ENCODE peak calls at places on chromosomes 3 and 15, in ten cellular contexts. One of them, this sample, is unnamed.

GRCh38 chr15:90942354-90943120 is 7.5 kb downstream of the UNC45A start:
- DNase-seq in natural killer cell: no peak
- DNase-seq in kidney epithelial cell: no peak
- DNase-seq in AG04450: no peak
- DNase-seq in IMR-90: no peak
- DNase-seq in activated gamma-delta T cell treated with anti-CD3 and anti-CD28 coated beads, Interleukin-2, amount 50 U/mL, for 16 hours: no peak
- DNase-seq in HTR-8/SVneo: no peak
- DNase-seq in cardiac fibroblast: no peak
- DNase-seq in T-helper 1 cell: no peak
- DNase-seq in fibroblast of the conjunctiva: no peak
- DNase-seq in this sample: no peak

GRCh38 chr15:80800067-80800466 is 20.9 kb downstream of the CEMIP start:
- DNase-seq in natural killer cell: no peak
- DNase-seq in kidney epithelial cell: no peak
- DNase-seq in AG04450: no peak
- DNase-seq in IMR-90: no peak
- DNase-seq in activated gamma-delta T cell treated with anti-CD3 and anti-CD28 coated beads, Interleukin-2, amount 50 U/mL, for 16 hours: no peak
- DNase-seq in HTR-8/SVneo: no peak
- DNase-seq in cardiac fibroblast: no peak
- DNase-seq in T-helper 1 cell: no peak
- DNase-seq in fibroblast of the conjunctiva: no peak
- DNase-seq in this sample: no peak

GRCh38 chr3:119338749-119339148 is 44.6 kb downstream of the ARHGAP31 start:
- DNase-seq in natural killer cell: no peak
- DNase-seq in kidney epithelial cell: no peak
- DNase-seq in AG04450: no peak
- DNase-seq in IMR-90: peak; percentile 54
- DNase-seq in activated gamma-delta T cell treated with anti-CD3 and anti-CD28 coated beads, Interleukin-2, amount 50 U/mL, for 16 hours: no peak
- DNase-seq in HTR-8/SVneo: no peak
- DNase-seq in cardiac fibroblast: no peak
- DNase-seq in T-helper 1 cell: no peak
- DNase-seq in fibroblast of the conjunctiva: no peak
- DNase-seq in this sample: no peak

GRCh38 chr15:29924750-29925149 is 102.5 kb upstream of the TJP1 start:
- DNase-seq in natural killer cell: no peak
- DNase-seq in kidney epithelial cell: peak; percentile 74
- DNase-seq in AG04450: peak; percentile 57
- DNase-seq in IMR-90: peak; percentile 83
- DNase-seq in activated gamma-delta T cell treated with anti-CD3 and anti-CD28 coated beads, Interleukin-2, amount 50 U/mL, for 16 hours: no peak
- DNase-seq in HTR-8/SVneo: peak; percentile 63
- DNase-seq in cardiac fibroblast: peak; percentile 90
- DNase-seq in T-helper 1 cell: no peak
- DNase-seq in fibroblast of the conjunctiva: no peak
- DNase-seq in this sample: no peak

GRCh38 chr3:114496021-114496434 is 202.2 kb downstream of the TIGIT start:
- DNase-seq in natural killer cell: no peak
- DNase-seq in kidney epithelial cell: peak; percentile 37
- DNase-seq in AG04450: no peak
- DNase-seq in IMR-90: peak; percentile 72
- DNase-seq in activated gamma-delta T cell treated with anti-CD3 and anti-CD28 coated beads, Interleukin-2, amount 50 U/mL, for 16 hours: no peak
- DNase-seq in HTR-8/SVneo: no peak
- DNase-seq in cardiac fibroblast: peak; percentile 47
- DNase-seq in T-helper 1 cell: no peak
- DNase-seq in fibroblast of the conjunctiva: no peak
- DNase-seq in this sample: peak; percentile 50

GRCh38 chr3:15796771-15797599 is 794 bp downstream of the ANKRD28 start:
- DNase-seq in natural killer cell: no peak
- DNase-seq in kidney epithelial cell: no peak
- DNase-seq in AG04450: peak; percentile 34
- DNase-seq in IMR-90: peak; percentile 77
- DNase-seq in activated gamma-delta T cell treated with anti-CD3 and anti-CD28 coated beads, Interleukin-2, amount 50 U/mL, for 16 hours: no peak
- DNase-seq in HTR-8/SVneo: peak; percentile 18
- DNase-seq in cardiac fibroblast: peak; percentile 72
- DNase-seq in T-helper 1 cell: peak; percentile 41
- DNase-seq in fibroblast of the conjunctiva: peak; percentile 71
- DNase-seq in this sample: peak; percentile 86

GRCh38 chr15:70259640-70260066 is 161.9 kb upstream of the TLE3 start:
- DNase-seq in natural killer cell: no peak
- DNase-seq in kidney epithelial cell: no peak
- DNase-seq in AG04450: no peak
- DNase-seq in IMR-90: no peak
- DNase-seq in activated gamma-delta T cell treated with anti-CD3 and anti-CD28 coated beads, Interleukin-2, amount 50 U/mL, for 16 hours: no peak
- DNase-seq in HTR-8/SVneo: peak; percentile 38
- DNase-seq in cardiac fibroblast: no peak
- DNase-seq in T-helper 1 cell: no peak
- DNase-seq in fibroblast of the conjunctiva: no peak
- DNase-seq in this sample: peak; percentile 53

GRCh38 chr3:10395671-10396070 is 74.8 kb upstream of the SEC13 start:
- DNase-seq in natural killer cell: no peak
- DNase-seq in kidney epithelial cell: no peak
- DNase-seq in AG04450: no peak
- DNase-seq in IMR-90: no peak
- DNase-seq in activated gamma-delta T cell treated with anti-CD3 and anti-CD28 coated beads, Interleukin-2, amount 50 U/mL, for 16 hours: no peak
- DNase-seq in HTR-8/SVneo: no peak
- DNase-seq in cardiac fibroblast: no peak
- DNase-seq in T-helper 1 cell: peak; percentile 51
- DNase-seq in fibroblast of the conjunctiva: no peak
- DNase-seq in this sample: no peak

GRCh38 chr3:64086479-64086878 is 63.2 kb upstream of the PSMD6 start:
- DNase-seq in natural killer cell: no peak
- DNase-seq in kidney epithelial cell: no peak
- DNase-seq in AG04450: no peak
- DNase-seq in IMR-90: no peak
- DNase-seq in activated gamma-delta T cell treated with anti-CD3 and anti-CD28 coated beads, Interleukin-2, amount 50 U/mL, for 16 hours: no peak
- DNase-seq in HTR-8/SVneo: no peak
- DNase-seq in cardiac fibroblast: no peak
- DNase-seq in T-helper 1 cell: no peak
- DNase-seq in fibroblast of the conjunctiva: no peak
- DNase-seq in this sample: no peak

GRCh38 chr3:128922804-128923459 is 43.5 kb downstream of the ACAD9 start:
- DNase-seq in natural killer cell: no peak
- DNase-seq in kidney epithelial cell: no peak
- DNase-seq in AG04450: no peak
- DNase-seq in IMR-90: no peak
- DNase-seq in activated gamma-delta T cell treated with anti-CD3 and anti-CD28 coated beads, Interleukin-2, amount 50 U/mL, for 16 hours: peak; percentile 19
- DNase-seq in HTR-8/SVneo: no peak
- DNase-seq in cardiac fibroblast: no peak
- DNase-seq in T-helper 1 cell: peak; percentile 66
- DNase-seq in fibroblast of the conjunctiva: no peak
- DNase-seq in this sample: no peak

GRCh38 chr15:82936966-82937647 is 15.4 kb downstream of the HOMER2 start:
- DNase-seq in natural killer cell: no peak
- DNase-seq in kidney epithelial cell: peak; percentile 61
- DNase-seq in AG04450: no peak
- DNase-seq in IMR-90: peak; percentile 6
- DNase-seq in activated gamma-delta T cell treated with anti-CD3 and anti-CD28 coated beads, Interleukin-2, amount 50 U/mL, for 16 hours: no peak
- DNase-seq in HTR-8/SVneo: peak; percentile 31
- DNase-seq in cardiac fibroblast: no peak
- DNase-seq in T-helper 1 cell: no peak
- DNase-seq in fibroblast of the conjunctiva: no peak
- DNase-seq in this sample: no peak

GRCh38 chr3:278300-279064 is 81.9 kb downstream of the CHL1 start:
- DNase-seq in natural killer cell: no peak
- DNase-seq in kidney epithelial cell: no peak
- DNase-seq in AG04450: no peak
- DNase-seq in IMR-90: no peak
- DNase-seq in activated gamma-delta T cell treated with anti-CD3 and anti-CD28 coated beads, Interleukin-2, amount 50 U/mL, for 16 hours: no peak
- DNase-seq in HTR-8/SVneo: no peak
- DNase-seq in cardiac fibroblast: no peak
- DNase-seq in T-helper 1 cell: no peak
- DNase-seq in fibroblast of the conjunctiva: no peak
- DNase-seq in this sample: no peak

GRCh38 chr15:77144492-77145070 is 73.7 kb upstream of the TSPAN3 start:
- DNase-seq in natural killer cell: no peak
- DNase-seq in kidney epithelial cell: peak; percentile 45
- DNase-seq in AG04450: peak; percentile 89
- DNase-seq in IMR-90: peak; percentile 97
- DNase-seq in activated gamma-delta T cell treated with anti-CD3 and anti-CD28 coated beads, Interleukin-2, amount 50 U/mL, for 16 hours: no peak
- DNase-seq in HTR-8/SVneo: peak; percentile 47
- DNase-seq in cardiac fibroblast: peak; percentile 96
- DNase-seq in T-helper 1 cell: no peak
- DNase-seq in fibroblast of the conjunctiva: peak; percentile 94
- DNase-seq in this sample: no peak

This sample was measured in posterior cingulate gyrus.